ENCODE peak calls at places on chromosome 1, in eight cellular contexts. P is left lung, M is MM.1S, T is astrocyte of the cerebellum, X is fibroblast of villous mesenchyme, S is fibroblast of lung, L is epithelial cell of esophagus, O is prostate gland. B is an unnamed sample.

GRCh38 chr1:63127376-63127775 is 195.0 kb upstream of the FOXD3 start:
- DNase-seq in P (no peak), M (no peak), T (no peak), X (peak; percentile 56), S (peak; percentile 74), L (no peak), O (no peak), B (no peak)

GRCh38 chr1:230102472-230102871 is 35.4 kb downstream of the GALNT2 start:
- DNase-seq in P (no peak), M (no peak), T (no peak), X (no peak), S (no peak), L (no peak), O (no peak), B (no peak)

GRCh38 chr1:178713270-178713669 is 11.8 kb upstream of the RALGPS2 start:
- DNase-seq in P (no peak), M (no peak), T (no peak), X (no peak), S (peak; percentile 80), L (no peak), O (no peak), B (peak; percentile 45)

GRCh38 chr1:47872871-47873270 is 124.3 kb downstream of the TRABD2B start:
- DNase-seq in P (no peak), M (no peak), T (no peak), X (no peak), S (no peak), L (no peak), O (no peak), B (no peak)

GRCh38 chr1:221286399-221286798 is 407.2 kb downstream of the HLX start:
- DNase-seq in P (no peak), M (no peak), T (no peak), X (no peak), S (no peak), L (no peak), O (no peak), B (no peak)

GRCh38 chr1:240831191-240831631 is 219.3 kb upstream of the GREM2 start:
- DNase-seq in P (no peak), M (no peak), T (no peak), X (peak; percentile 47), S (peak; percentile 83), L (peak; percentile 39), O (no peak), B (peak; percentile 92)

GRCh38 chr1:60959701-60960100 is 122.7 kb upstream of the NFIA start:
- DNase-seq in P (no peak), M (no peak), T (no peak), X (no peak), S (no peak), L (no peak), O (no peak), B (no peak)

GRCh38 chr1:237873487-237873927 is 17.2 kb downstream of the ZP4 start:
- DNase-seq in P (no peak), M (no peak), T (peak; percentile 53), X (peak; percentile 31), S (peak; percentile 97), L (peak; percentile 96), O (no peak), B (no peak)

GRCh38 chr1:97827887-97828286 is 92.9 kb downstream of the DPYD start:
- DNase-seq in P (no peak), M (no peak), T (no peak), X (no peak), S (peak; percentile 53), L (no peak), O (no peak), B (no peak)

GRCh38 chr1:217896490-217896889 is 265.3 kb downstream of the SPATA17 start:
- DNase-seq in P (no peak), M (no peak), T (peak; percentile 54), X (no peak), S (peak; percentile 85), L (no peak), O (no peak), B (peak; percentile 67)

GRCh38 chr1:51567653-51568052 is 48.6 kb upstream of the EPS15 start:
- DNase-seq in P (no peak), M (no peak), T (peak; percentile 93), X (peak; percentile 49), S (peak; percentile 96), L (peak; percentile 51), O (peak; percentile 39), B (peak; percentile 94)

GRCh38 chr1:184664042-184664659 is 90.5 kb downstream of the EDEM3 start:
- DNase-seq in P (peak; percentile 90), M (peak; percentile 80), T (peak; percentile 18), X (peak; percentile 73), S (peak; percentile 58), L (peak; percentile 57), O (peak; percentile 73), B (peak; percentile 73)

GRCh38 chr1:220878223-220879081 is 791 bp upstream of the HLX start:
- DNase-seq in P (no peak), M (no peak), T (no peak), X (no peak), S (no peak), L (no peak), O (no peak), B (no peak)

GRCh38 chr1:89971600-89971999 is 23.3 kb upstream of the ZNF326 start:
- DNase-seq in P (no peak), M (no peak), T (no peak), X (no peak), S (no peak), L (peak; percentile 75), O (no peak), B (no peak)

GRCh38 chr1:153507926-153508583 is 27.7 kb downstream of the S100A6 start:
- DNase-seq in P (no peak), M (no peak), T (no peak), X (no peak), S (no peak), L (no peak), O (no peak), B (no peak)

GRCh38 chr1:41422306-41422705 is 61.1 kb downstream of the FOXO6 start:
- DNase-seq in P (no peak), M (no peak), T (no peak), X (no peak), S (no peak), L (no peak), O (no peak), B (no peak)

GRCh38 chr1:41425369-41425768 is 59.1 kb downstream of the EDN2 start:
- DNase-seq in P (no peak), M (no peak), T (no peak), X (no peak), S (no peak), L (no peak), O (no peak), B (no peak)

GRCh38 chr1:41426201-41426890 is 58.1 kb downstream of the EDN2 start:
- DNase-seq in P (no peak), M (no peak), T (no peak), X (no peak), S (no peak), L (no peak), O (no peak), B (no peak)

GRCh38 chr1:41424581-41425118 is 59.8 kb downstream of the EDN2 start:
- DNase-seq in P (no peak), M (no peak), T (no peak), X (no peak), S (no peak), L (no peak), O (no peak), B (no peak)

GRCh38 chr1:41423511-41424191 is 60.8 kb downstream of the EDN2 start:
- DNase-seq in P (no peak), M (no peak), T (no peak), X (no peak), S (no peak), L (no peak), O (no peak), B (no peak)
- TF ChIP-seq CTCF in P (no peak), M (no peak), T (peak; percentile 9), X (peak; percentile 5), S (peak; percentile 9), L (peak; percentile 15), O (no peak), B (no peak)

GRCh38 chr1:156676450-156676819 is 772 bp downstream of the NES start:
- DNase-seq in P (peak; percentile 69), M (no peak), T (no peak), X (no peak), S (peak; percentile 33), L (no peak), O (no peak), B (no peak)
- H3K4me3 ChIP-seq in P (peak overlapping the region; percentile 41), M (no peak overlapping the region), T (peak overlapping the region; percentile 30), X (peak overlapping the region; percentile 49), S (peak overlapping the region; percentile 61), L (no peak overlapping the region), O (peak overlapping the region; percentile 33), B (peak overlapping the region; percentile 64)

DNA sequence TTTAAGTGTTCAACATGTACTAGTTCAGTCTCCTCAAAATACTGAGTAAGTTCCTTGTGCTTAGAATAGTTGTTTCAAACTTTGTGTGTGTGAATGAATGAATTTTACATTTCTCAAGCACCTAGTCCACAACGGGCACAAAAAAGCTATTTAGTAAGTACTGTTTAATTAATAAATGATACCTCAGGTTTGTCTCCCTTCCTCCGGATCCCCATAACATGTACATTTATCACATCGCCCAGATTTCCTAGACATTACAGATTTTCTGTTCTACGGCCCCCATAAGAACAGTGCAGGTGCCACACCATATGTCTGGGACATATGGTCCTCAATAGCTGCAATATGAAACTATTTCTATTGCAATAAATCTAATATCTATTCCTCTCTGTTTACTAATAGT is 1.3 kb upstream of the TTF2 start:
- DNase-seq in P (no peak), M (no peak), T (no peak), X (no peak), S (no peak), L (no peak), O (no peak), B (no peak)
- TF ChIP-seq CTCF in P (no peak), M (no peak), T (no peak), X (no peak), S (no peak), L (no peak), O (no peak), B (no peak)

GRCh38 chr1:197553281-197553680 is 222.0 kb downstream of the DENND1B start:
- DNase-seq in P (no peak), M (no peak), T (no peak), X (no peak), S (no peak), L (peak; percentile 21), O (no peak), B (no peak)

GRCh38 chr1:197559244-197559643 is 216.0 kb downstream of the DENND1B start:
- DNase-seq in P (no peak), M (no peak), T (no peak), X (no peak), S (no peak), L (no peak), O (no peak), B (no peak)

GRCh38 chr1:197561041-197561440 is 214.2 kb downstream of the DENND1B start:
- DNase-seq in P (no peak), M (no peak), T (no peak), X (no peak), S (no peak), L (no peak), O (no peak), B (no peak)

GRCh38 chr1:197559655-197560054 is 215.6 kb downstream of the DENND1B start:
- DNase-seq in P (no peak), M (no peak), T (no peak), X (no peak), S (no peak), L (no peak), O (no peak), B (no peak)

GRCh38 chr1:197557302-197557701 is 218.0 kb downstream of the DENND1B start:
- DNase-seq in P (no peak), M (no peak), T (no peak), X (no peak), S (peak; percentile 68), L (peak; percentile 72), O (no peak), B (peak; percentile 66)
- H3K4me3 ChIP-seq in P (no peak overlapping the region), M (no peak overlapping the region), T (no peak overlapping the region), X (no peak overlapping the region), S (no peak overlapping the region), L (no peak overlapping the region), O (no peak overlapping the region), B (no peak overlapping the region)

B was measured in fibroblast of the aortic adventitia.